ENCODE peak calls at places on chromosomes 12 and 14, in five cellular contexts. U is GM23338, J is A549, V is foreskin fibroblast, Q is AG09309. E is an unnamed sample.

GRCh38 chr12:452667-453210 is 7.0 kb upstream of the B4GALNT3 start:
- DNase-seq in V (no peak), U (no peak), Q (no peak), J (no peak), E (no peak)

GRCh38 chr12:107528731-107529365 is 156.8 kb upstream of the PWP1 start:
- DNase-seq in U (no peak), Q (no peak), V (no peak), J (no peak), E (no peak)

GRCh38 chr14:78863143-78863542 is 693.0 kb downstream of the NRXN3 start:
- DNase-seq in V (peak), U (peak), Q (no peak), J (peak), E (no peak)

GRCh38 chr12:12116677-12117076 is 45.9 kb downstream of the BCL2L14 start:
- DNase-seq in U (no peak), V (no peak), J (no peak), Q (no peak), E (no peak)

GRCh38 chr14:99664636-99665273 is 19.3 kb upstream of the CYP46A1 start:
- DNase-seq in U (no peak), Q (no peak), J (no peak), V (no peak), E (no peak)

GRCh38 chr12:124928912-124929530 is 14.6 kb upstream of the UBC start:
- DNase-seq in J (no peak), U (no peak), V (no peak), Q (no peak), E (peak)

GRCh38 chr14:94355191-94355794 is 32.2 kb upstream of the SERPINA6 start:
- DNase-seq in Q (no peak), J (peak), V (peak), U (peak), E (no peak)

GRCh38 chr14:85587152-85587697 is 57.3 kb downstream of the FLRT2 start:
- DNase-seq in V (no peak), Q (no peak), U (no peak), J (peak), E (no peak)

GRCh38 chr14:100714205-100714781 is 12.4 kb upstream of the DLK1 start:
- DNase-seq in U (no peak), Q (no peak), V (peak), J (no peak), E (no peak)

GRCh38 chr14:89616425-89617141 is 199.6 kb upstream of the FOXN3 start:
- DNase-seq in U (peak), J (no peak), V (peak), Q (no peak), E (no peak)

DNA sequence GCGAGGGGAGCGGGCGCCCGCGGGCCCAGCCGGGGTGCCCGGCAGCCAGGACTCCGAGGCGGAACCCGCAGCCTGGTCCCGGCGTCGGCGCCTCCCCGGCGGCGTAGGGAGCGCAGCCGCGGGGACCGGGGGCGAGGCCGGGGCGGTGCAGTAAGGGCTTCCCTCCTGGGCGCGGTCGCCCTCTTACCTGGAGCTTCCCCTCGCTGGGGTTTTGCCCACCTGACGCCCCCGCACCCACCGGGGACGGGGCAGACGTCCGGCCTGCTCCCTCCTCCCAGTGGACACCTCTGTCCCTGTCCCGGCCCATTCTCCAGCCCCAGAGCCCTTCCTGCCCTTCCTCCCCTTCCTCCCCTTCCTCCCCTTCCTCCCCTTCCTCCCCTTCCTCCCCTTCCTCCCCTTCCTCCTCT is 413 bp upstream of the TUBA1C start:
- DNase-seq in Q (no peak), V (peak), U (no peak), J (no peak), E (peak)
- H3K4me3 ChIP-seq in Q (peak), V (peak), U (peak), J (peak), E (peak)

DNA sequence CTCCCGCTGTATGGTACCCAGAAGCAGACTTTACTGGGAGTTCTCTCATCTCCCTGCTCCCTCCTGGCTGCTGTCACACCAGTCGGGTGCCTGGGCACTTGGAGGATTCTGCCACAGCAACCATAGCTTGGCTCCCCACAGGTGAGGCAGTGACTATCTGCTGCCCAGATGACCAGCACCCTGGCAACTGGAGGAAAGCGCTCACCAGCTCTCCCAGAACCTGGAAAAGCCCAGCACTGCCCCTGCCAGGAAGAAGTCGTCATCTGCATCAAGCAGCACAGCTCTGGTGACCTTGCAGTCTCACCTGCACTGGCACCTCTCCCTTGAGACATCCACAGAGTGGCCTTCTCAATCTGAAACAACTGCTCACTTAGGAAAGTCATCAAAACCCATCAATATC is 31.9 kb upstream of the TC2N start:
- DNase-seq in V (no peak), Q (no peak), U (no peak), J (peak), E (no peak)
- TF ChIP-seq CTCF in V (no peak), Q (no peak), U (peak), J (no peak), E (no peak)

DNA sequence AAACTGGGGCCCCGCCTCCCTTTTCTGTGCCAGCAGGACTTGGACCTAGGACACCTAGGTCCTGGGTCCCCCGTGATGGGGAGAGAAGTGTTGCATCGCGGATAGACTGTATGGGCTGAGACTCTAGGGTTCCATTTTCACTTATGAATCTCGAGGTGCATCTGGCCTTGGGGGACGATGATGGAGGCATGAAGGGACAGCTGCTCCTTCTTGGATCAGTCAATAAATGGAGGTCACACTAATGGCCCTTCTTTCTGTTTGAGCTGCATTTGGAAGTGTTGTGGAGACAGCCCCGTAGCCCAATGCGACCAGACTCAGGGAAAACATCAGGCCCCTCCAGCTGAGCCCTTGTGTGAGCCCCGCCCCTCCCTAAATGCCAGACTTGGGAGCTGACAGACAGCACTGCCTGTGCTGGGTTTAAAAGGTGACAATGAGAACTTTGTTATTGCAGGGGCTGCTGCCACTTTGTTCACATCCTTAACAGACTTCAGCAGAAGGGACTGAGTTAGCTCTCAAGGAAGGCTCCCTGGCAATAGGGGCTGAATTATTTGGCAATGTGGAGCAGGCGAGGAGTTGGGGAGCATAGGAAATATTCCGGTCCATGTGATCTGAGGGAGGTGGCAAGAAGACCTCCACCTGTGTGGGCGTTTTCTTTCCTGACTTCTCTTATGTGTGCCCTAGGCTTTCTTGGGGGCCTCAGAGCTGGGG is 838 bp downstream of the DTX3 start:
- DNase-seq in J (no peak), U (peak), Q (no peak), V (no peak), E (no peak)
- H3K4me3 ChIP-seq in J (peak), U (peak), Q (peak), V (peak), E (peak)

GRCh38 chr14:70635971-70636595 is 5.6 kb upstream of the TTC9 start:
- DNase-seq in J (peak), U (no peak), Q (no peak), V (no peak), E (no peak)

DNA sequence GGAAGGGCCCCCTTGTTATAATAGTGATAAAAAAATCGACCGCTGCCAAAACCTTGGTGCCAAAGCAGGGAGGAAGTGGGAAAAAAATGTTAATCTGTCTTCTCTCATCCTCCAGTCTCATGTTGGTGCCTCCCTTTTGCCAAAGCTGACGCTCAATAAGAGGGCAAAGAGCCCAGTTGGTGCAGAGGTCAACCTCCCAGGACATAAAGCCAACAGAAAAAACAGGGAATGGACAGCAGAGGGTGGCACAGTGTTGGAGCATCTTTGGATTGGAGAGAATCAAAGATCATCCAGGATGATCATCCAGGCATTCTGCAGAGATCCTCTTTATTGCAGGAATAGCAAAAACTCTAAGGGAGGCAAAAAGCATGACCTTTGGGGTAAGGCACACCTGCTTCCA is 9.8 kb upstream of the TTC9 start:
- DNase-seq in J (no peak), U (no peak), Q (no peak), V (no peak), E (no peak)
- TF ChIP-seq CTCF in J (no peak), U (peak), Q (no peak), V (no peak), E (no peak)

GRCh38 chr14:75049731-75050201 is 1.5 kb downstream of the MLH3 start:
- DNase-seq in J (no peak), Q (peak), V (peak), U (no peak), E (no peak)
- H3K4me3 ChIP-seq in J (no peak), Q (no peak), V (no peak), U (no peak), E (no peak)

DNA sequence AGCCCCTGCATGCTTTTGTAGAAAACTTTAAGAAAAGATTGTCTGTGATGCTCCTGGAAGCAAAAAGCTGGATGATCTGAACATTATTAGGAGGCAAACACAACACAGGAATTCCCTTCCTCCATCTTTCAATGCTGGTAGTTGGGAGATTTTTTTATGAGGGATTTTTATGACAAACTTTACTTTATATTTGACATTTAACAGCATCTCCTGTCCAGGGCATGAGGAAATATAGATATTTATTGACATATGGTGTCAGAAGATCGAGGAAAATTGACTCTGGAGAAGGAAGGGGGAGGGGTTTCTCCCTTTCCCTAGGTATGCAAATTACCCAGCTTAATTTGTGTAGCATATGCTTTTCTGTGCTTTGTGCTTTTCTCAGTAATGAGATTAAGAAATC is 37.8 kb upstream of the CISTR start:
- DNase-seq in V (no peak), U (no peak), J (no peak), Q (no peak), E (no peak)
- TF ChIP-seq CTCF in V (no peak), U (no peak), J (no peak), Q (no peak), E (no peak)